ENCODE peak calls at places on chromosomes 4 and X, in five cellular contexts. O is body of pancreas, Z is GM12865, B is brain microvascular endothelial cell, R is lower lobe of right lung. V is an unnamed sample.

GRCh38 chrX:24027985-24028384 is 999 bp upstream of the KLHL15 start:
- DNase-seq in B (no peak), O (no peak), R (no peak), Z (no peak), V (no peak)

GRCh38 chrX:154013614-154014360 is 5.9 kb downstream of the IRAK1 start:
- DNase-seq in B (no peak), Z (peak; percentile 52), O (no peak), R (peak; percentile 56), V (peak; percentile 53)

GRCh38 chrX:7614616-7615015 is 228.4 kb upstream of the VCX start:
- DNase-seq in B (no peak), Z (no peak), O (no peak), R (no peak), V (no peak)

GRCh38 chr4:180766903-180767302 is 1476.3 kb upstream of the TENM3 start:
- DNase-seq in B (no peak), R (no peak), Z (no peak), O (no peak), V (no peak)

GRCh38 chrX:5051831-5052491 is 1176.7 kb downstream of the NLGN4X start:
- DNase-seq in B (peak; percentile 49), R (peak; percentile 42), O (peak; percentile 38), Z (no peak), V (no peak)

GRCh38 chrX:10797493-10797892 is 177.1 kb upstream of the MID1 start:
- DNase-seq in B (peak; percentile 1), Z (no peak), O (no peak), R (no peak), V (peak; percentile 7)

GRCh38 chr4:120801171-120801758 is 121.3 kb downstream of the PRDM5 start:
- DNase-seq in B (peak; percentile 32), Z (no peak), R (no peak), O (no peak), V (peak; percentile 88)

GRCh38 chr4:121182296-121182695 is 18.2 kb upstream of the TNIP3 start:
- DNase-seq in R (no peak), B (peak; percentile 2), O (no peak), Z (peak; percentile 49), V (no peak)

GRCh38 chrX:132001127-132001526 is 22.0 kb upstream of the STK26 start:
- DNase-seq in B (no peak), O (no peak), Z (no peak), R (no peak), V (no peak)

GRCh38 chrX:67543818-67544217 is at the start of gene AR:
- DNase-seq in B (peak; percentile 47), O (peak; percentile 42), R (peak; percentile 66), Z (no peak), V (no peak)

GRCh38 chrX:100447563-100448397 is 37.7 kb upstream of the PCDH19 start:
- DNase-seq in Z (no peak), B (peak; percentile 40), O (peak; percentile 11), R (no peak), V (peak; percentile 22)

GRCh38 chrX:72714471-72714916 is 388 bp upstream of the PHKA1 start:
- DNase-seq in B (peak; percentile 37), O (peak; percentile 83), R (peak; percentile 65), Z (no peak), V (peak; percentile 71)

GRCh38 chr4:152045781-152046571 is 285.2 kb upstream of the GATB start:
- DNase-seq in R (peak; percentile 69), B (no peak), O (peak; percentile 46), Z (no peak), V (peak; percentile 13)

GRCh38 chrX:39475372-39475771 is 622.4 kb downstream of the BCOR start:
- DNase-seq in R (no peak), Z (no peak), O (no peak), B (no peak), V (no peak)

GRCh38 chrX:76253432-76253831 is 80.6 kb downstream of the PBDC1 start:
- DNase-seq in Z (peak; percentile 61), O (peak; percentile 27), R (no peak), B (peak; percentile 5), V (peak; percentile 20)

GRCh38 chrX:29687687-29688086 is 527.7 kb upstream of the MAGEB2 start:
- DNase-seq in R (no peak), O (no peak), B (peak; percentile 51), Z (no peak), V (no peak)

GRCh38 chr4:38563703-38564490 is 100.1 kb upstream of the KLF3 start:
- DNase-seq in B (no peak), Z (no peak), R (no peak), O (no peak), V (no peak)

GRCh38 chrX:20663287-20663686 is 396.6 kb upstream of the RPS6KA3 start:
- DNase-seq in B (no peak), O (no peak), R (no peak), Z (no peak), V (no peak)

GRCh38 chrX:47321978-47322377 is 48.4 kb upstream of the ZNF157 start:
- DNase-seq in B (no peak), O (no peak), R (no peak), Z (no peak), V (no peak)

GRCh38 chrX:107713205-107714195 is 62.1 kb downstream of the TSC22D3 start:
- DNase-seq in B (no peak), Z (no peak), O (no peak), R (no peak), V (no peak)

GRCh38 chrX:110442631-110443030 is 84.0 kb downstream of the RTL9 start:
- DNase-seq in B (peak; percentile 6), R (no peak), O (peak; percentile 61), Z (peak; percentile 28), V (peak; percentile 45)

GRCh38 chr4:67861513-67861912 is 22.3 kb downstream of the TMPRSS11D start:
- DNase-seq in Z (peak; percentile 5), R (no peak), B (no peak), O (no peak), V (no peak)

GRCh38 chrX:15525664-15526416 is 25.2 kb downstream of the BMX start:
- DNase-seq in B (no peak), R (no peak), O (no peak), Z (no peak), V (no peak)

GRCh38 chrX:71637848-71638247 is 19.5 kb upstream of the CXCR3 start:
- DNase-seq in R (no peak), O (no peak), Z (peak; percentile 58), B (peak; percentile 69), V (no peak)

GRCh38 chrX:138986866-138987265 is 275.3 kb upstream of the FGF13 start:
- DNase-seq in Z (no peak), B (no peak), R (no peak), O (no peak), V (no peak)

GRCh38 chr4:147498031-147498700 is 17.3 kb downstream of the EDNRA start:
- DNase-seq in R (no peak), O (no peak), Z (no peak), B (peak; percentile 69), V (no peak)

GRCh38 chrX:18674417-18674787 is 2.5 kb upstream of the RS1 start:
- DNase-seq in B (no peak), Z (no peak), O (peak; percentile 7), R (peak; percentile 57), V (peak; percentile 30)

GRCh38 chrX:1727531-1728027 is 112.7 kb downstream of the ASMT start:
- DNase-seq in O (no peak), R (no peak), Z (no peak), B (peak; percentile 55), V (no peak)

GRCh38 chr4:3293410-3294391 is 880 bp downstream of the RGS12 start:
- DNase-seq in B (no peak), O (no peak), R (no peak), Z (no peak), V (no peak)

GRCh38 chrX:40176979-40177430 is 79.2 kb upstream of the BCOR start:
- DNase-seq in Z (no peak), B (no peak), O (peak; percentile 51), R (peak; percentile 56), V (no peak)

GRCh38 chrX:103571726-103572125 is 13.6 kb upstream of the TCEAL4 start:
- DNase-seq in Z (no peak), R (no peak), O (no peak), B (no peak), V (no peak)

GRCh38 chr4:73885570-73886230 is 16.5 kb downstream of the CXCL1 start:
- DNase-seq in B (no peak), Z (no peak), R (no peak), O (no peak), V (no peak)

DNA sequence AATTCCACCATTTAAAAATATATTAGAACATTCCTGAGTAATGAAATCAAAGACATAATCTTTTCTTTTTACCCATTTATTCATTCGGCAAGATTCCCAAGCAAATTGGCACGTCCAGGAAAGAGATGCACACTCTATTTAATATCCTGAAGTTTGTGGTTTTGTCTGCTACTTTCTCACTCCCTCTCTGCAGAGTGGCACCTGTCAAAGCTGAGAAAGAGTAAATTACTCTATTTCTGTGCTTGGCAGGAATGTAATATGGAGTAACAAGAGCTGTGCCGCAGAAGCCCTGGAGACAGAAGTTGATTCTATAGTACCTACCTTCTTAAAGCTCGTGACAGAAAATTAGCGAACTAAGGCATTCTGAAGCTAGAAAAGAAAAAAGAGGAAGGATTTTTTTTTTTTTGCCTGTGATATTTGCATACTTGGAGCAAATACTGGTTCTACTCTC is 5.5 kb downstream of the GSTCD start:
- DNase-seq in O (no peak), B (peak; percentile 1), Z (peak; percentile 34), R (no peak), V (no peak)
- H3K4me3 ChIP-seq in O (no peak overlapping the region), B (no peak overlapping the region), Z (peak overlapping the region; percentile 43), R (no peak overlapping the region), V (no peak overlapping the region)

GRCh38 chr4:10089346-10089745 is 27.3 kb downstream of the WDR1 start:
- DNase-seq in Z (no peak), B (no peak), O (peak; percentile 69), R (peak; percentile 55), V (no peak)
- TF ChIP-seq CTCF in Z (no peak), B (peak; percentile 60), O (peak; percentile 6), R (peak; percentile 61), V (peak; percentile 22)

DNA sequence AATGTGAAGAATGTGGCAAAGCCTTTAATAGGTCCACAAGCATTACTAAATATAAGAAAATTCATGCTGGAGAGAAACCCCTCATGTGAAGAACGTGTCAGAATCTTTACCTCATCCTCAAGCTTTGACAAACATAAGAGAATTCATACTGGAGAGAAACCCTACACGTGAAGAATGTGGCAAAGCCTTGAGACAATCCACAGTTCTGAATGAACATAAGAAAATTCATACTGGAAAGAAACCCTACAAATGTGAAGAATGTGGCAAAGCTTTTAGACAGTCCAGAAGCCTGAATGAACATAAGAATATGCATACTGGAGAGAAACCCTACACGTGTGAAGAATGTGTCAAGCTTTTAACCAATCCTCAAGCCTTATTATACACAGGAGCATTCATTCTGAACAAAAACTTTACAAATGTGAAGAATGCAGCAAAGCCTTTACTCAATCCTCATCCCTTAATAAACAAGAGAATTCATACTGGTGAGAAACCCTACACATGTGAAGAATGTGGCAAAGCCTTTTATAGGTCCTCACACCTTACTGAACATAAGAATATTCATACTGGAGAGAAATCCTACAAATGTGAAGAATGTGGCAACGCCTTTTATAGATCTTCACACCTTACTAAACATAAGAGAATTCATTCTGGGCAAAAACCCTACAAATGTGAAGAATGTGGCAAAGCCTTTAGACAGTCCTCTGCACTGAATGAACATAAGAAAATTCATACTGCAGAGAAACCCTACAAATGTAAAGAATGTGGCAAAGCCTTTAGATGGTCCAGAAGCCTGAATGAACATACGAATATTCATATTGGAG is 51.1 kb downstream of the ZNF732 start:
- DNase-seq in B (no peak), O (no peak), R (no peak), Z (no peak), V (no peak)
- H3K4me3 ChIP-seq in B (no peak overlapping the region), O (no peak overlapping the region), R (no peak overlapping the region), Z (no peak overlapping the region), V (no peak overlapping the region)

GRCh38 chr4:105196523-105197145 is 50.0 kb downstream of the TET2 start:
- DNase-seq in O (no peak), Z (peak; percentile 13), B (no peak), R (no peak), V (no peak)
- TF ChIP-seq CTCF in O (no peak), Z (no peak), B (peak; percentile 56), R (peak; percentile 20), V (peak; percentile 26)

V was measured in BE2C.